ENCODE peak calls at places on chromosome 3, in five cellular contexts. Z, X, I, J and H are unnamed samples.

GRCh38 chr3:193016437-193016887 is 98.8 kb upstream of the MB21D2 start:
- DNase-seq in Z (peak), X (peak), I (no peak), J (peak), H (peak)

GRCh38 chr3:132210476-132211346 is 106.5 kb upstream of the ACP3 start:
- DNase-seq in J (no peak), I (peak), X (peak), Z (no peak), H (no peak)

GRCh38 chr3:94937980-94938379 is 875.1 kb downstream of the NSUN3 start:
- DNase-seq in Z (no peak), X (no peak), I (no peak), J (no peak), H (no peak)

GRCh38 chr3:71581451-71581980 is 2.0 kb downstream of the FOXP1 start:
- DNase-seq in J (no peak), Z (peak), I (peak), X (peak), H (peak)

GRCh38 chr3:14925729-14926591 is 21.4 kb upstream of the NR2C2 start:
- DNase-seq in Z (no peak), J (peak), I (peak), X (no peak), H (peak)

GRCh38 chr3:8822141-8822540 is 52.7 kb upstream of the OXTR start:
- DNase-seq in I (no peak), X (no peak), J (peak), Z (no peak), H (peak)

GRCh38 chr3:101617478-101617877 is 43.5 kb downstream of the PCNP start:
- DNase-seq in I (no peak), J (no peak), X (no peak), Z (no peak), H (no peak)

GRCh38 chr3:73729969-73730440 is 105.3 kb upstream of the PDZRN3 start:
- DNase-seq in J (peak), X (no peak), Z (peak), I (no peak), H (no peak)

GRCh38 chr3:8981296-8981695 is 18.0 kb upstream of the RAD18 start:
- DNase-seq in I (no peak), J (no peak), X (no peak), Z (no peak), H (no peak)

DNA sequence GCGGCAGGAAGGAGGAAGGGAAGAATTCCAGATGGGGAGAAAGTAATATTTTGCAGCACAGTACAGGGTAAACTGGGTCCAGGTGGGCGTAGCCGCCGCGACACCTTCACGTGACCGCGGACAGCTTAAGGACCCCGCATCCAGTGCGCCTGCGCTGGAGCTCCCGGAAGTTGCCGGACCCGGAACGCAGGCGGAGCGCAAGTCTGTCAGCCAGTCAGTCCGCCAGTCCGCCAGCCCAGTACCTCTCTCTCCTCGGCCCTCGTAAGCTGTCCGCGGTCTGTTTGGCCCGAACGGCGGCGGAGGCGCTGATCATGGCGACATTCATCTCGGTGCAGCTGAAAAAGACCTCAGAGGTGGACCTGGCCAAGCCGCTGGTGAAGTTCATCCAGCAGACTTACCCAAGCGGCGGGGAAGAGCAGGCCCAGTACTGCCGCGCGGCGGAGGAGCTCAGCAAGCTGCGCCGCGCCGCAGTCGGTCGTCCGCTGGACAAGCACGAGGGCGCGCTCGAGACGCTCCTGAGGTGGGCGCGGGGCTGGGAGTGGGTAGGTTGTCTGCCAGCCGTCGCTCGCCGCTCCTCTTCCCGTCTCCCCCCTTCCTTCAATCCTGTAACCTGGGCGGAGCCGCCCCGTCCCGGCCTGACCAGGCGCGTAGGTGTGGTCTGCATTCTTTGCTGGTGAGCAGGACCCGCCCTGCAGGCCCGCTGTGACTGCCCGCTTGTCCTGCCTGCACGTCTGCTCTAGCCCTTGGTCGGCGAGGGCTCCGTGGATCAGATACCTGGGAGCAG is at the start of gene PDCD6IP:
- DNase-seq in Z (peak), J (peak), X (peak), I (peak), H (peak)
- TF ChIP-seq CTCF in Z (peak), J (no peak), X (no peak), I (peak), H (no peak)

DNA sequence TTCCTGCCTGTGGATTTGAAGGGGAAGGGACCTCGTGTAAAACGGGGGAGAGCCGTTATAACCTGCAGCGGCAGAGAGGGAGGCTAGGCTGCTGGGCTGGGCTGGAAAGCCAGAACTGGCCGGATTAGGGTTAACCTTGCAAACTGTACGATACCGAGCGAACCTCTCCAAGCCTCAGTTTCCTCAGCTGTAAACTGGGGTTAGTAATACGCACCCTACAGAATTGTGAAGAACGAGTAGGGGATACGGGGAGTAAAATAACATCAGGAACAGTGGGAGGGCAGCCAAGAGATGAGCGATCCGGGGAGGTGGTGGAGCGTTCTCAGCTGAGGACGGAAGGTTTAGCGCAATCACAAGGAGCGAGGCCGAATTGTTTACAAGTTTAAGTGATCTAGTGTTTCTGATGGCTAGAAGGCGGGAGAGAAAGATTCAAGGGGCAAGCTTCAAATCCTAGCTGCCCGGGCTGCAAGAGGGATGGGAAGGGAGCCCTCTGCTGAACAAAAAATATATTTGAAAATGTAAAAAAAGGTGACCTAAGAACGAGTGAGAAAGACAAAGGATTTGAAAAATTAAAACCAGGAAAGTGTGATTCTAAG is 768 bp upstream of the SEMA5B start:
- DNase-seq in I (peak), X (peak), J (peak), Z (no peak), H (peak)
- TF ChIP-seq CTCF in I (peak), X (no peak), J (peak), Z (peak), H (peak)

DNA sequence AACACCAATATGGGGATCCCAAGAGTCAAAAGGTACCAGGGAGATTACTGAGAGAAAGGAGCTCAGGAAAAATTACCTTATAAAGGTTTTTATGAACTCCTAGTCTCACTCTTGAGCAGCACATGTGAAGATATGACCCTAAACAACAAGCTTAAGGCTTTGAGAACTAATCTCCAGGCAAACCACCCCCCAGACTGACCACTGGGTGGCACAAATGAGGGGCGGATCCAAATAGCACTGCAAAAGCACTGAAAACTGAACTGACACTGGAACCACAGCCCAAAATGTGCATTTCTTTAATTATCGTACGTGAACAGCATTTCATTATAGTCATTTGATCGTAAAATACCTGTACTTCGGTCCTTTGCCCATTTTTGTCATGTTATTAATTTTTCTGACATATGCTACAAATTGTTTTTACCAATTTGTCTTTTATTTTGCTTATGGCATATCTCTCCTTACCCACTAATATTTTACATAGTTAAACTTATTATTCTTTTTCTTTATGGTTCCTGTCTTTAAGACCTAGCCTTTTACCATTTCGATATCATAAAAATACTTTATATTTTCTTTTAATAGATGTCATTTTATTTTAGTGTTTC is 31.5 kb upstream of the TFDP2 start:
- DNase-seq in Z (peak), J (peak), X (peak), I (peak), H (peak)
- TF ChIP-seq CTCF in Z (peak), J (peak), X (peak), I (peak), H (peak)

GRCh38 chr3:21839592-21839991 is 88.6 kb upstream of the ZNF385D start:
- DNase-seq in X (peak), I (no peak), Z (peak), J (peak), H (peak)
- TF ChIP-seq CTCF in X (no peak), I (no peak), Z (peak), J (peak), H (peak)

GRCh38 chr3:10299175-10299574 is 6.4 kb upstream of the GHRL start:
- DNase-seq in X (no peak), Z (no peak), J (peak), I (no peak), H (no peak)
- TF ChIP-seq CTCF in X (no peak), Z (no peak), J (peak), I (no peak), H (no peak)

DNA sequence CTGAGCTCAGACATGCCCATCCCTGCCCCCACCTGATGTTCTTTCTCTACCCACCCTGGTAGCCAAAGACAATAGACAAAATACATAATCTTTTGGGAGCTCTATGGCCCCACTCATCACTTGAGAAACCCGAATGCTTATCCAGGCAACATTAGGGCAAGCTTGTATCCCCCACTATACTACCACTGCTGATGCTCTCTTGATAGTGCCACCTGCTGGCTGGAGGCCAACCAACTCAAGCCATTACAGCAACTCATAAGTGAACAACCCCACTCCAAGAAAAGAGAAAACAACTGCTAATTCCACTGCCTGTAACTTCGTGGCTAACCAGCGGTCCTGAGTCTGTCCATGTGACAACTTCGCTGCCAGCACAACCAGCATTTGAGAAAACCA is 342.5 kb upstream of the TGFBR2 start:
- DNase-seq in I (peak), Z (no peak), J (no peak), X (no peak), H (no peak)
- TF ChIP-seq CTCF in I (peak), Z (no peak), J (no peak), X (no peak), H (no peak)

GRCh38 chr3:42081814-42082473 is 9.2 kb upstream of the TRAK1 start:
- DNase-seq in Z (no peak), X (no peak), I (no peak), J (no peak), H (no peak)
- TF ChIP-seq CTCF in Z (no peak), X (no peak), I (no peak), J (no peak), H (no peak)

DNA sequence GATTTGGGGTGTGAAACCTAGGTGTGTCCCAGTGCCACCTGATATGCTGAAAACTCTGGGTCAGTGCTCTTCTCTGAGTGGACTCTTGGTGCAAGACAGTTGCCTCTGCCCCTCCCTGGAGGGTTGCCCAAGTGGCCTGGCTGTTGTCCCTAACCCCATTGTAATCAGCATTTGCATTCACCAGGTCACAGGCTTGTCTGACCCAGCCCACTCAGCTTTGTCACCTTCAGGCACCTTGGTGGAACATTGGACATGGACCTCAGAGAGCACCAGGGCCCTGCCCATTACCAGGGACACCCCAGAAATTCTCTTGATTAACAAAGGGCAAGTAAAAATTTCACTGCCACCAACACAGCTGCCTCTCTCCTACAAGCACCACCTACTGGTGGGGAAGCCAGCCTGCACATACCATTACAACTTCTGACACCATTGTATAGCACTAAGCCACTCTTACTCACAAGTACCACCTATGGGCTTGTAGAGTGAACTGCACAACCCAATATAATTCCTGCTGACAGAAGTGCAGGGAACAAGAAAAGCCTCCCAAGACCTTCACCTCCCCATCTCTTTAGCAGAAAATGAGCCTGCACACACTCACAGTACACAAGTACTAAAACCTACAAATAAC is 324.6 kb downstream of the EPHA6 start:
- DNase-seq in I (no peak), X (peak), Z (no peak), J (peak), H (no peak)
- TF ChIP-seq CTCF in I (no peak), X (peak), Z (no peak), J (no peak), H (no peak)

DNA sequence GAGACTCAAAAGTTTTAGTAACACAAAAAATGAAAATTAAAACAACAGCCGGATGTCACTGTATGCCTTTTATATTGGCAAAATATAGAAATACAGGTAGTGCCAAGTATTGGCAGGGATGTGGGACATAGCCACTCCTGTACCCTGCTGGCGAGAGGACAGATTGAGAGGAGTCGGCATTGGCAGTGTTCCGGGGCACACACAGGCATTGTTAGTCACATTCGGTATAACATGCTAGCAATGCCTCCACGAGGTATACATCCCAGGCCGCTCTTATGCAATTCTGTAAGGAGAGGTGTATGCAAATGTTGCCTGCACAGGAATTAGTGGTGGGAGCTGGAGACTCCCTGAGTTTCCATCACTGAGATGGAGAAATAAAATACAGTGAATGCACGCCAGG is 99.4 kb upstream of the DLG1 start:
- DNase-seq in I (no peak), X (no peak), Z (no peak), J (no peak), H (no peak)
- TF ChIP-seq CTCF in I (no peak), X (no peak), Z (no peak), J (no peak), H (no peak)

GRCh38 chr3:32897981-32898623 is 53.3 kb upstream of the CCR4 start:
- DNase-seq in J (no peak), Z (no peak), I (no peak), X (no peak), H (no peak)
- TF ChIP-seq CTCF in J (no peak), Z (no peak), I (no peak), X (no peak), H (no peak)